ENCODE peak calls at places on chromosomes 12 and 14, in ten cellular contexts. One of them, this sample, is unnamed.

GRCh38 chr12:93785262-93786010 is 108.3 kb downstream of the CRADD start:
- DNase-seq in memory B cell: no peak
- DNase-seq in SHP77: no peak
- DNase-seq in skeletal muscle cell: peak; percentile 93
- DNase-seq in Right ventricle myocardium superior: no peak
- DNase-seq in lung microvascular endothelial cell: peak; percentile 78
- DNase-seq in H54: no peak
- DNase-seq in NCI-H1105 treated with DMSO at 0.1 percent for 48 hours: no peak
- DNase-seq in smooth muscle cell of the brain vasculature: peak; percentile 76
- DNase-seq in EL: peak; percentile 97
- DNase-seq in this sample: no peak

GRCh38 chr12:46895726-46896125 is 69.9 kb upstream of the SLC38A4 start:
- DNase-seq in H54: no peak
- DNase-seq in EL: no peak
- DNase-seq in skeletal muscle cell: no peak
- DNase-seq in smooth muscle cell of the brain vasculature: no peak
- DNase-seq in NCI-H1105 treated with DMSO at 0.1 percent for 48 hours: no peak
- DNase-seq in memory B cell: no peak
- DNase-seq in Right ventricle myocardium superior: no peak
- DNase-seq in SHP77: no peak
- DNase-seq in lung microvascular endothelial cell: no peak
- DNase-seq in this sample: no peak

GRCh38 chr14:80215081-80215480 is 3.8 kb upstream of the DIO2 start:
- DNase-seq in H54: no peak
- DNase-seq in memory B cell: no peak
- DNase-seq in SHP77: no peak
- DNase-seq in EL: peak; percentile 18
- DNase-seq in lung microvascular endothelial cell: no peak
- DNase-seq in Right ventricle myocardium superior: no peak
- DNase-seq in skeletal muscle cell: no peak
- DNase-seq in NCI-H1105 treated with DMSO at 0.1 percent for 48 hours: no peak
- DNase-seq in smooth muscle cell of the brain vasculature: no peak
- DNase-seq in this sample: no peak

GRCh38 chr14:69004731-69005431 is 25.8 kb upstream of the ACTN1 start:
- DNase-seq in memory B cell: no peak
- DNase-seq in skeletal muscle cell: no peak
- DNase-seq in NCI-H1105 treated with DMSO at 0.1 percent for 48 hours: no peak
- DNase-seq in Right ventricle myocardium superior: no peak
- DNase-seq in lung microvascular endothelial cell: no peak
- DNase-seq in H54: no peak
- DNase-seq in smooth muscle cell of the brain vasculature: no peak
- DNase-seq in SHP77: no peak
- DNase-seq in EL: no peak
- DNase-seq in this sample: no peak

GRCh38 chr14:89292579-89293348 is 124.3 kb downstream of the FOXN3 start:
- DNase-seq in EL: no peak
- DNase-seq in skeletal muscle cell: no peak
- DNase-seq in lung microvascular endothelial cell: no peak
- DNase-seq in Right ventricle myocardium superior: no peak
- DNase-seq in SHP77: no peak
- DNase-seq in NCI-H1105 treated with DMSO at 0.1 percent for 48 hours: no peak
- DNase-seq in memory B cell: no peak
- DNase-seq in smooth muscle cell of the brain vasculature: no peak
- DNase-seq in H54: no peak
- DNase-seq in this sample: no peak

GRCh38 chr14:100376751-100377171 is 53.6 kb downstream of the SLC25A47 start:
- DNase-seq in H54: no peak
- DNase-seq in Right ventricle myocardium superior: no peak
- DNase-seq in lung microvascular endothelial cell: peak; percentile 82
- DNase-seq in NCI-H1105 treated with DMSO at 0.1 percent for 48 hours: no peak
- DNase-seq in memory B cell: no peak
- DNase-seq in skeletal muscle cell: no peak
- DNase-seq in smooth muscle cell of the brain vasculature: no peak
- DNase-seq in SHP77: no peak
- DNase-seq in EL: peak; percentile 66
- DNase-seq in this sample: peak; percentile 42

GRCh38 chr14:101564819-101565698 is 3.8 kb downstream of the DIO3 start:
- DNase-seq in SHP77: no peak
- DNase-seq in memory B cell: no peak
- DNase-seq in H54: no peak
- DNase-seq in NCI-H1105 treated with DMSO at 0.1 percent for 48 hours: no peak
- DNase-seq in EL: no peak
- DNase-seq in lung microvascular endothelial cell: no peak
- DNase-seq in Right ventricle myocardium superior: peak; percentile 33
- DNase-seq in smooth muscle cell of the brain vasculature: no peak
- DNase-seq in skeletal muscle cell: no peak
- DNase-seq in this sample: no peak

GRCh38 chr14:36981832-36982528 is 190.4 kb downstream of the SLC25A21 start:
- DNase-seq in skeletal muscle cell: no peak
- DNase-seq in smooth muscle cell of the brain vasculature: no peak
- DNase-seq in memory B cell: no peak
- DNase-seq in H54: no peak
- DNase-seq in NCI-H1105 treated with DMSO at 0.1 percent for 48 hours: no peak
- DNase-seq in lung microvascular endothelial cell: no peak
- DNase-seq in EL: peak; percentile 54
- DNase-seq in SHP77: no peak
- DNase-seq in Right ventricle myocardium superior: no peak
- DNase-seq in this sample: no peak

GRCh38 chr14:37466623-37467088 is 128.4 kb downstream of the FOXA1 start:
- DNase-seq in skeletal muscle cell: no peak
- DNase-seq in SHP77: no peak
- DNase-seq in lung microvascular endothelial cell: no peak
- DNase-seq in EL: no peak
- DNase-seq in memory B cell: no peak
- DNase-seq in Right ventricle myocardium superior: no peak
- DNase-seq in NCI-H1105 treated with DMSO at 0.1 percent for 48 hours: no peak
- DNase-seq in smooth muscle cell of the brain vasculature: no peak
- DNase-seq in H54: no peak
- DNase-seq in this sample: no peak

GRCh38 chr12:19965196-19966038 is 402.9 kb upstream of the PDE3A start:
- DNase-seq in Right ventricle myocardium superior: no peak
- DNase-seq in EL: no peak
- DNase-seq in skeletal muscle cell: no peak
- DNase-seq in H54: no peak
- DNase-seq in SHP77: no peak
- DNase-seq in NCI-H1105 treated with DMSO at 0.1 percent for 48 hours: no peak
- DNase-seq in smooth muscle cell of the brain vasculature: no peak
- DNase-seq in memory B cell: no peak
- DNase-seq in lung microvascular endothelial cell: no peak
- DNase-seq in this sample: no peak

GRCh38 chr12:76560083-76560491 is 516 bp upstream of the OSBPL8 start:
- DNase-seq in SHP77: no peak
- DNase-seq in H54: no peak
- DNase-seq in EL: no peak
- DNase-seq in skeletal muscle cell: no peak
- DNase-seq in Right ventricle myocardium superior: no peak
- DNase-seq in NCI-H1105 treated with DMSO at 0.1 percent for 48 hours: no peak
- DNase-seq in smooth muscle cell of the brain vasculature: no peak
- DNase-seq in memory B cell: no peak
- DNase-seq in lung microvascular endothelial cell: no peak
- DNase-seq in this sample: no peak

GRCh38 chr14:105927661-105928060 is 401.3 kb downstream of the TMEM121 start:
- DNase-seq in SHP77: no peak
- DNase-seq in memory B cell: no peak
- DNase-seq in Right ventricle myocardium superior: peak; percentile 15
- DNase-seq in smooth muscle cell of the brain vasculature: no peak
- DNase-seq in skeletal muscle cell: no peak
- DNase-seq in NCI-H1105 treated with DMSO at 0.1 percent for 48 hours: no peak
- DNase-seq in lung microvascular endothelial cell: no peak
- DNase-seq in H54: no peak
- DNase-seq in EL: no peak
- DNase-seq in this sample: no peak

GRCh38 chr14:68269136-68269535 is 449.6 kb downstream of the RAD51B start:
- DNase-seq in EL: no peak
- DNase-seq in SHP77: no peak
- DNase-seq in NCI-H1105 treated with DMSO at 0.1 percent for 48 hours: no peak
- DNase-seq in H54: no peak
- DNase-seq in Right ventricle myocardium superior: no peak
- DNase-seq in smooth muscle cell of the brain vasculature: no peak
- DNase-seq in skeletal muscle cell: no peak
- DNase-seq in lung microvascular endothelial cell: no peak
- DNase-seq in memory B cell: no peak
- DNase-seq in this sample: no peak

GRCh38 chr14:103066399-103066798 is 9.1 kb upstream of the CDC42BPB start:
- DNase-seq in smooth muscle cell of the brain vasculature: no peak
- DNase-seq in SHP77: no peak
- DNase-seq in Right ventricle myocardium superior: no peak
- DNase-seq in lung microvascular endothelial cell: peak; percentile 97
- DNase-seq in NCI-H1105 treated with DMSO at 0.1 percent for 48 hours: no peak
- DNase-seq in EL: no peak
- DNase-seq in H54: no peak
- DNase-seq in skeletal muscle cell: no peak
- DNase-seq in memory B cell: no peak
- DNase-seq in this sample: no peak

GRCh38 chr14:96265387-96265786 is 9.4 kb downstream of the BDKRB1 start:
- DNase-seq in H54: no peak
- DNase-seq in SHP77: no peak
- DNase-seq in skeletal muscle cell: no peak
- DNase-seq in EL: no peak
- DNase-seq in memory B cell: no peak
- DNase-seq in lung microvascular endothelial cell: no peak
- DNase-seq in smooth muscle cell of the brain vasculature: no peak
- DNase-seq in Right ventricle myocardium superior: no peak
- DNase-seq in NCI-H1105 treated with DMSO at 0.1 percent for 48 hours: peak; percentile 77
- DNase-seq in this sample: no peak

GRCh38 chr12:124524231-124524925 is 43.0 kb downstream of the NCOR2 start:
- DNase-seq in lung microvascular endothelial cell: no peak
- DNase-seq in Right ventricle myocardium superior: no peak
- DNase-seq in memory B cell: no peak
- DNase-seq in H54: peak; percentile 72
- DNase-seq in skeletal muscle cell: no peak
- DNase-seq in smooth muscle cell of the brain vasculature: no peak
- DNase-seq in SHP77: no peak
- DNase-seq in EL: peak; percentile 79
- DNase-seq in NCI-H1105 treated with DMSO at 0.1 percent for 48 hours: no peak
- DNase-seq in this sample: no peak

GRCh38 chr14:67517083-67517482 is 16.0 kb upstream of the PLEKHH1 start:
- DNase-seq in EL: peak; percentile 20
- DNase-seq in lung microvascular endothelial cell: peak; percentile 39
- DNase-seq in skeletal muscle cell: no peak
- DNase-seq in memory B cell: no peak
- DNase-seq in smooth muscle cell of the brain vasculature: no peak
- DNase-seq in H54: no peak
- DNase-seq in NCI-H1105 treated with DMSO at 0.1 percent for 48 hours: no peak
- DNase-seq in SHP77: peak; percentile 40
- DNase-seq in Right ventricle myocardium superior: peak; percentile 60
- DNase-seq in this sample: no peak

GRCh38 chr14:91413547-91414474 is 3.8 kb downstream of the CCDC88C start:
- DNase-seq in EL: no peak
- DNase-seq in lung microvascular endothelial cell: no peak
- DNase-seq in skeletal muscle cell: no peak
- DNase-seq in SHP77: no peak
- DNase-seq in H54: no peak
- DNase-seq in Right ventricle myocardium superior: no peak
- DNase-seq in NCI-H1105 treated with DMSO at 0.1 percent for 48 hours: peak; percentile 94
- DNase-seq in smooth muscle cell of the brain vasculature: no peak
- DNase-seq in memory B cell: no peak
- DNase-seq in this sample: no peak

GRCh38 chr12:54195736-54196347 is 7.1 kb upstream of the SMUG1 start:
- DNase-seq in Right ventricle myocardium superior: no peak
- DNase-seq in SHP77: no peak
- DNase-seq in EL: peak; percentile 61
- DNase-seq in memory B cell: no peak
- DNase-seq in H54: peak; percentile 46
- DNase-seq in NCI-H1105 treated with DMSO at 0.1 percent for 48 hours: no peak
- DNase-seq in smooth muscle cell of the brain vasculature: no peak
- DNase-seq in skeletal muscle cell: peak; percentile 47
- DNase-seq in lung microvascular endothelial cell: peak; percentile 58
- DNase-seq in this sample: no peak

GRCh38 chr14:69358233-69358963 is 39.7 kb downstream of the ERH start:
- DNase-seq in EL: no peak
- DNase-seq in smooth muscle cell of the brain vasculature: no peak
- DNase-seq in skeletal muscle cell: no peak
- DNase-seq in SHP77: no peak
- DNase-seq in lung microvascular endothelial cell: no peak
- DNase-seq in memory B cell: no peak
- DNase-seq in NCI-H1105 treated with DMSO at 0.1 percent for 48 hours: no peak
- DNase-seq in H54: no peak
- DNase-seq in Right ventricle myocardium superior: no peak
- DNase-seq in this sample: no peak

GRCh38 chr12:75086086-75087038 is 123.3 kb downstream of the KCNC2 start:
- DNase-seq in memory B cell: no peak
- DNase-seq in NCI-H1105 treated with DMSO at 0.1 percent for 48 hours: no peak
- DNase-seq in EL: peak; percentile 35
- DNase-seq in Right ventricle myocardium superior: no peak
- DNase-seq in smooth muscle cell of the brain vasculature: no peak
- DNase-seq in H54: no peak
- DNase-seq in lung microvascular endothelial cell: no peak
- DNase-seq in SHP77: no peak
- DNase-seq in skeletal muscle cell: peak; percentile 20
- DNase-seq in this sample: no peak

GRCh38 chr12:117045175-117045997 is 53.8 kb downstream of the TESC start:
- DNase-seq in Right ventricle myocardium superior: no peak
- DNase-seq in EL: no peak
- DNase-seq in smooth muscle cell of the brain vasculature: no peak
- DNase-seq in lung microvascular endothelial cell: no peak
- DNase-seq in SHP77: peak; percentile 24
- DNase-seq in memory B cell: no peak
- DNase-seq in NCI-H1105 treated with DMSO at 0.1 percent for 48 hours: peak; percentile 99
- DNase-seq in skeletal muscle cell: no peak
- DNase-seq in H54: no peak
- DNase-seq in this sample: no peak

GRCh38 chr12:18899678-18900317 is 161.9 kb downstream of the CAPZA3 start:
- DNase-seq in NCI-H1105 treated with DMSO at 0.1 percent for 48 hours: no peak
- DNase-seq in smooth muscle cell of the brain vasculature: no peak
- DNase-seq in lung microvascular endothelial cell: no peak
- DNase-seq in skeletal muscle cell: peak; percentile 32
- DNase-seq in SHP77: no peak
- DNase-seq in H54: no peak
- DNase-seq in Right ventricle myocardium superior: no peak
- DNase-seq in EL: no peak
- DNase-seq in memory B cell: no peak
- DNase-seq in this sample: no peak

GRCh38 chr14:55938249-55938791 is 179.9 kb upstream of the PELI2 start:
- DNase-seq in NCI-H1105 treated with DMSO at 0.1 percent for 48 hours: peak; percentile 45
- DNase-seq in H54: no peak
- DNase-seq in lung microvascular endothelial cell: no peak
- DNase-seq in Right ventricle myocardium superior: peak; percentile 69
- DNase-seq in skeletal muscle cell: peak; percentile 5
- DNase-seq in SHP77: peak; percentile 51
- DNase-seq in EL: peak; percentile 32
- DNase-seq in smooth muscle cell of the brain vasculature: no peak
- DNase-seq in memory B cell: no peak
- DNase-seq in this sample: no peak

GRCh38 chr14:98955741-98956070 is 316.3 kb downstream of the BCL11B start:
- DNase-seq in skeletal muscle cell: no peak
- DNase-seq in EL: no peak
- DNase-seq in Right ventricle myocardium superior: no peak
- DNase-seq in NCI-H1105 treated with DMSO at 0.1 percent for 48 hours: no peak
- DNase-seq in H54: no peak
- DNase-seq in smooth muscle cell of the brain vasculature: no peak
- DNase-seq in lung microvascular endothelial cell: no peak
- DNase-seq in SHP77: no peak
- DNase-seq in memory B cell: no peak
- DNase-seq in this sample: no peak

GRCh38 chr14:41558527-41558926 is 48.1 kb upstream of the LRFN5 start:
- DNase-seq in EL: no peak
- DNase-seq in smooth muscle cell of the brain vasculature: no peak
- DNase-seq in lung microvascular endothelial cell: no peak
- DNase-seq in NCI-H1105 treated with DMSO at 0.1 percent for 48 hours: peak; percentile 98
- DNase-seq in memory B cell: no peak
- DNase-seq in H54: no peak
- DNase-seq in skeletal muscle cell: no peak
- DNase-seq in Right ventricle myocardium superior: no peak
- DNase-seq in SHP77: no peak
- DNase-seq in this sample: peak; percentile 66

GRCh38 chr12:96814200-96814599 is 92.9 kb upstream of the NEDD1 start:
- DNase-seq in SHP77: no peak
- DNase-seq in Right ventricle myocardium superior: no peak
- DNase-seq in H54: no peak
- DNase-seq in skeletal muscle cell: no peak
- DNase-seq in memory B cell: no peak
- DNase-seq in EL: peak; percentile 18
- DNase-seq in NCI-H1105 treated with DMSO at 0.1 percent for 48 hours: no peak
- DNase-seq in smooth muscle cell of the brain vasculature: no peak
- DNase-seq in lung microvascular endothelial cell: no peak
- DNase-seq in this sample: no peak

GRCh38 chr12:97921957-97922722 is 459.5 kb downstream of the RMST start:
- DNase-seq in NCI-H1105 treated with DMSO at 0.1 percent for 48 hours: no peak
- DNase-seq in H54: no peak
- DNase-seq in smooth muscle cell of the brain vasculature: no peak
- DNase-seq in EL: peak; percentile 10
- DNase-seq in Right ventricle myocardium superior: no peak
- DNase-seq in lung microvascular endothelial cell: peak; percentile 95
- DNase-seq in memory B cell: no peak
- DNase-seq in SHP77: no peak
- DNase-seq in skeletal muscle cell: peak; percentile 65
- DNase-seq in this sample: no peak